ENCODE peak calls at places on chromosomes 16 and 17, in seven cellular contexts. R, H, K, S, O, V and J are unnamed samples.

GRCh38 chr17:61307905-61308886 is 91.4 kb upstream of the TBX2 start:
- DNase-seq in R (no peak), H (peak; percentile 75), K (no peak), S (peak; percentile 94), O (no peak), V (no peak), J (peak; percentile 49)

GRCh38 chr16:12098429-12099310 is 122.1 kb downstream of the SNX29 start:
- DNase-seq in R (no peak), H (no peak), K (no peak), S (no peak), O (no peak), V (no peak), J (no peak)

GRCh38 chr17:306536-307294 is 45.9 kb downstream of the RPH3AL start:
- DNase-seq in R (no peak), H (no peak), K (no peak), S (no peak), O (no peak), V (no peak), J (no peak)

GRCh38 chr16:80938035-80938927 is 68.4 kb downstream of the CMC2 start:
- DNase-seq in R (peak; percentile 65), H (peak; percentile 73), K (no peak), S (peak; percentile 96), O (peak; percentile 98), V (no peak), J (no peak)

GRCh38 chr16:88864099-88864498 is 2.4 kb downstream of the PABPN1L start:
- DNase-seq in R (no peak), H (no peak), K (no peak), S (no peak), O (no peak), V (no peak), J (no peak)

GRCh38 chr16:85202631-85203461 is 90.6 kb upstream of the CIBAR2 start:
- DNase-seq in R (no peak), H (peak; percentile 82), K (no peak), S (no peak), O (no peak), V (no peak), J (peak; percentile 94)

GRCh38 chr16:56332464-56333079 is 92.8 kb downstream of the AMFR start:
- DNase-seq in R (no peak), H (peak; percentile 85), K (no peak), S (peak; percentile 35), O (peak; percentile 35), V (no peak), J (peak; percentile 63)

GRCh38 chr17:50163846-50164696 is 1.7 kb upstream of the SGCA start:
- DNase-seq in R (no peak), H (no peak), K (no peak), S (no peak), O (no peak), V (no peak), J (no peak)

GRCh38 chr17:31900877-31901276 is 631 bp downstream of the UTP6 start:
- DNase-seq in R (no peak), H (peak; percentile 29), K (no peak), S (peak; percentile 25), O (no peak), V (no peak), J (no peak)

GRCh38 chr16:69513180-69513966 is 52.4 kb upstream of the NFAT5 start:
- DNase-seq in R (no peak), H (no peak), K (no peak), S (no peak), O (no peak), V (no peak), J (no peak)

DNA sequence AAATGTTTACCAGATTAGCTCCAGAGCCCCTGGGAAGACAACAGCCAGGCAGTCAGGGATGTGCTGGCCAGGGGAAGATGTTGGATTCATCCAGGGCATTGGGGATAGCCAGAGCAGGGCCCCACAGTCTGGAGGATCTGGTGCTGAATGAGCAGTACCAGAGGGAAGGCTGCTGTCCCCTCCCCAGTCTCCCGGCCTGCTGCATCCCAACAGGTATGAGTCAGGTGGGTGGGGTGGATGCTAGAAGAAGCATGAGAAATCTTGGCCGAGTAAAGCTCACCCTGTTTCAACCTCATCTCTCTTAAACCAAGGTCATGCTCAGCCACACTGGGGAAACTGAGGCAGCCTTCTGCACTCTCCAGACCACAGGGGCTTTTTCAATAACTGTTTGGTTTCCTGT is 71.9 kb upstream of the SEC14L1 start:
- DNase-seq in R (no peak), H (no peak), K (no peak), S (no peak), O (no peak), V (no peak), J (no peak)
- H3K27me3 ChIP-seq in R (no peaks in the 10 kb centered on the region), H (peaks cover 10% of the 10 kb centered on the region), K (no peaks in the 10 kb centered on the region), S (peaks cover 5% of the 10 kb centered on the region), O (peaks cover 9% of the 10 kb centered on the region), V (no peaks in the 10 kb centered on the region), J (peaks cover 12% of the 10 kb centered on the region)

GRCh38 chr17:64786337-64786736 is 124.2 kb upstream of the SMURF2 start:
- DNase-seq in R (no peak), H (no peak), K (no peak), S (no peak), O (no peak), V (no peak), J (no peak)
- H3K27me3 ChIP-seq in R (no peaks in the 10 kb centered on the region), H (peaks cover 12% of the 10 kb centered on the region), K (no peaks in the 10 kb centered on the region), S (no peaks in the 10 kb centered on the region), O (no peaks in the 10 kb centered on the region), V (no peaks in the 10 kb centered on the region), J (no peaks in the 10 kb centered on the region)

GRCh38 chr17:46894024-46894423 is 28.9 kb upstream of the GOSR2 start:
- DNase-seq in R (no peak), H (no peak), K (no peak), S (no peak), O (no peak), V (no peak), J (no peak)
- H3K27me3 ChIP-seq in R (no peaks in the 10 kb centered on the region), H (peaks cover 6% of the 10 kb centered on the region), K (no peaks in the 10 kb centered on the region), S (peaks cover 15% of the 10 kb centered on the region), O (peaks cover 10% of the 10 kb centered on the region), V (no peaks in the 10 kb centered on the region), J (no peaks in the 10 kb centered on the region)

DNA sequence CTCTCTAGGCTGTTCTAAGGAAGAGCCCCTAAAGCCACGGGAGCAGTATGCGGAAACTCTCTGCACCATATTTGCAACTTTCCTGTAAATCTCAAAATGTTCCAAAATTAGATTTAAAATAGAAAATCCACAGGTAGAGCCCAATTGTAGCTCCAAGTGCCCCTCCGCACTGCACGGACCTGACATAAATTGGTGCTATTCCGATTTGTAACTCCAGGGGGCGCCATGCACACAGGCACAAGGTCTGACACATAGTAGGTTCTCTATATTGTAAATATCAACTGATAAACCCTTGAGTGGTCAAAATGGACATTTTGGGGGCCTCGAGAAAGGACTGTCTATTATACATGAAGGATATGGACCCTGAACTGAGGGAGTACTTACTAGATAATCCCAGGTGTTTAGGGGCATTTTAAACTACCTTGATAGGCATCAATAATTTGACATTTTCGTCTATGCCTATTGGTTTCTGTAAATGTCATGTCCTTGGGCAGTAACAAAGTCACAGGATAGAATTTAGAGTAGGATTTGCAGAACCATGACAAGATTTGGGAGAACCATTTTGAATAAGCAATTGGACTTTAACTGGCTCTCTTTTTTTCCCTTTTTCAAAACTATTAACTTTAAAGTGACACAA is 36.6 kb upstream of the TMEM132E start:
- DNase-seq in R (peak; percentile 13), H (peak; percentile 35), K (peak; percentile 45), S (peak; percentile 17), O (peak; percentile 25), V (peak; percentile 16), J (peak; percentile 18)
- H3K27me3 ChIP-seq in R (peaks cover 3% of the 10 kb centered on the region), H (peaks cover 42% of the 10 kb centered on the region), K (no peaks in the 10 kb centered on the region), S (no peaks in the 10 kb centered on the region), O (no peaks in the 10 kb centered on the region), V (no peaks in the 10 kb centered on the region), J (no peaks in the 10 kb centered on the region)

DNA sequence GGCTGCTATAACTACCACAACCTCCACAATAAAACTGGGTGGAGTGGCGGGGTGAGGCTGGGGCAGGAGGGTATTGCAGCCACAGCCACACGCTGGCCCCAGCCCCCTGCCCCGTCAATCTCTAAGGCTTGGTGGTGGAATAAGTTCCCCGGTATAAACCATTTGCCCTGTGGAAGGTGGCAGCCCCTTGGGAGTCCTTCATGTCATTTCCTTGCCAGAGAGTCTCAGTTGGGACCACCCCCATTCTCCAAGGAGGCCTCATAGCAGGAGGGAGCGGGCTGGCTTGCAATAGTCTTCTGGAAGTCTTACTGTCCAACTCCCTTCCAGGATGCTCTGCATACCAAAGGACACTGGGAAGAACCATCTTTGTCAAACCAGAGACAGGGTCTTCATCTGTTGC is 19.4 kb downstream of the CD300A start:
- DNase-seq in R (no peak), H (no peak), K (no peak), S (no peak), O (no peak), V (no peak), J (no peak)
- H3K27me3 ChIP-seq in R (no peaks in the 10 kb centered on the region), H (no peaks in the 10 kb centered on the region), K (no peaks in the 10 kb centered on the region), S (no peaks in the 10 kb centered on the region), O (no peaks in the 10 kb centered on the region), V (no peaks in the 10 kb centered on the region), J (no peaks in the 10 kb centered on the region)

DNA sequence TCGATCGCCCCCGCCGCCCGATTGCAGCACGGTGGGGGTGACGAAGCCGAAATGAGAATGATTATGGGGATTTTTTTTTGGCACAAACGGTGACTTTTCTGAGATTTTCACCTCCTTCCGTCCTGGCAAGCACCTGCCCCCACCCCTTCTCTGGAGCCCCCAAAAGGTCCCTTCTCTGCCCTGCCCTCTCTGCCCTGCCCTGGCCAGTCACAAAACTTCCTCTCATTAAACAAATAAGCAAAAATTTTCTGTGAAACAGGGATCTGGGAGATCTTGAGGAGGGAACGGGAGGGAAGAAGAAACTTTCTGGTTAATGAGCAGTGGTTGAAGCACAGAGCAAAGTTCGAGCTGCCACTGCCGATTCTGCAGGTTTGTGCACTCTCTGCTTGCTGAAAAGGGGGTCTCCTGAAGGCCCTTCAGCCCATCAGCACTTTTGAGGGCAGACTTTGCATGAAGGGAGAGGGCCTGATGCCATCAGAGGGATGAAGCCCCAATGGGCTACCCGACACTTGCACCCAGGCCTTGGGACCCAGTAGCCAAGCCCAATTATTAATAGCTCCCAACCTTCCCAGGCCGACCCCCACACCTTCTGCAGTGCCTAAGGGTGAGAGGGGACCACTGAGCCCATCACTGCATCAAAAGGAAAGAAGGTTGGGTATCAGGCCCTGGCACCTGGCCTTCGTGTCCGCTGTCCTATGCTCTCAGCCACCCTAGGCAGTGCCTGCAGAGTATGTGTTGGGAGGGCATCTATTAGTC is 1.0 kb upstream of the HOXB8 start:
- DNase-seq in R (no peak), H (no peak), K (no peak), S (no peak), O (no peak), V (no peak), J (no peak)
- H3K27me3 ChIP-seq in R (peaks cover 56% of the 10 kb centered on the region), H (peaks cover 94% of the 10 kb centered on the region), K (peaks cover 82% of the 10 kb centered on the region), S (peaks cover 84% of the 10 kb centered on the region), O (peaks cover 43% of the 10 kb centered on the region), V (peaks cover 75% of the 10 kb centered on the region), J (peaks cover 76% of the 10 kb centered on the region)

GRCh38 chr16:2022723-2023097 is 3.1 kb downstream of the NPW start:
- DNase-seq in R (no peak), H (peak; percentile 69), K (no peak), S (peak; percentile 23), O (no peak), V (no peak), J (peak; percentile 51)
- H3K27me3 ChIP-seq in R (peaks cover 5% of the 10 kb centered on the region), H (peaks cover 21% of the 10 kb centered on the region), K (peaks cover 15% of the 10 kb centered on the region), S (peaks cover 13% of the 10 kb centered on the region), O (peaks cover 4% of the 10 kb centered on the region), V (no peaks in the 10 kb centered on the region), J (peaks cover 10% of the 10 kb centered on the region)

DNA sequence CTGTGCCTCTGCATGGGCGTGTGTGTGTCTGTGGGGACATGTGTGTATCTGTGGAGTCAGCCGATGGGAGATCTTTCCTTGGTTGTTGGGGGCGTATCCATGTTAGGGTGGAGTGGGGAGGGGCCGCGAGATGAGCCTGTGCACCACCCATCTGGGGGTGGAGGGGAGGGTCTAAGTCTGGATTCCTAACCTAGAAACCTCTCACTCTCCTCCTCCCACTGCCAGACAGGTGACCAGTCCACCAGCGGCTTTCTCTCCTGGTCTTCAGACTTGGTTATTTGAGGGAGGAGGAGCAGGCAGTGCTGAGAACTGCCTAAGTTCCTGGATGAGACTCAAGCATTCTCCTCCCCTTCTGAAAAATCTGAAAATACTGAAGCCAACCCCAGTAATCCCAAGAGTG is 881 bp upstream of the NEUROD2 start:
- DNase-seq in R (no peak), H (no peak), K (no peak), S (no peak), O (no peak), V (no peak), J (no peak)
- H3K27me3 ChIP-seq in R (peaks cover 33% of the 10 kb centered on the region), H (peaks cover 85% of the 10 kb centered on the region), K (peaks cover 35% of the 10 kb centered on the region), S (peaks cover 68% of the 10 kb centered on the region), O (peaks cover 47% of the 10 kb centered on the region), V (peaks cover 24% of the 10 kb centered on the region), J (no peaks in the 10 kb centered on the region)